ENCODE peak calls at places on chromosomes 16 and 17, in seven cellular contexts. D, P, W, U, F, Y and B are unnamed samples.

GRCh38 chr16:54093281-54093680 is 193.3 kb downstream of the IRX3 start:
- DNase-seq in W (no peak), Y (peak), P (peak), D (no peak), F (no peak), U (no peak), B (no peak)

GRCh38 chr17:70332356-70332755 is 163.0 kb downstream of the KCNJ2 start:
- DNase-seq in W (no peak), Y (no peak), P (no peak), U (no peak), F (no peak), D (no peak), B (no peak)

GRCh38 chr16:79993810-79994209 is 393.3 kb upstream of the MAF start:
- DNase-seq in W (no peak), F (no peak), Y (no peak), P (no peak), D (no peak), U (no peak), B (no peak)

GRCh38 chr16:1263591-1264216 is 7.8 kb downstream of the TPSD1 start:
- DNase-seq in Y (no peak), D (no peak), W (no peak), F (no peak), U (no peak), P (no peak), B (no peak)

GRCh38 chr17:39174907-39175694 is 9.1 kb upstream of the ARL5C start:
- DNase-seq in U (peak), W (peak), F (peak), Y (peak), D (peak), P (peak), B (peak)

GRCh38 chr17:33328129-33328528 is 35.0 kb upstream of the ASIC2 start:
- DNase-seq in D (no peak), Y (no peak), P (peak), U (no peak), W (no peak), F (peak), B (no peak)

GRCh38 chr16:19238386-19238785 is 47.1 kb upstream of the CLEC19A start:
- DNase-seq in F (no peak), Y (no peak), U (peak), W (no peak), D (no peak), P (no peak), B (no peak)

GRCh38 chr17:28901866-28902818 is 737 bp downstream of the DHRS13 start:
- DNase-seq in P (peak), U (peak), Y (peak), D (peak), F (no peak), W (no peak), B (peak)

GRCh38 chr17:58325289-58325726 is 3.3 kb downstream of the TSPOAP1 start:
- DNase-seq in U (no peak), P (no peak), W (no peak), Y (no peak), D (no peak), F (peak), B (no peak)

GRCh38 chr16:29825145-29826044 is 5.1 kb downstream of the MVP start:
- DNase-seq in W (peak), D (no peak), Y (peak), U (no peak), F (peak), P (peak), B (peak)

GRCh38 chr16:85201566-85201965 is 89.3 kb upstream of the CIBAR2 start:
- DNase-seq in U (no peak), Y (peak), D (no peak), W (no peak), P (no peak), F (no peak), B (no peak)

GRCh38 chr16:84450176-84450865 is 54.1 kb downstream of the MEAK7 start:
- DNase-seq in Y (no peak), D (no peak), P (no peak), W (no peak), U (no peak), F (peak), B (no peak)

GRCh38 chr16:3879887-3880564 is 487 bp downstream of the CREBBP start:
- DNase-seq in D (peak), F (peak), W (peak), Y (peak), U (peak), P (peak), B (peak)

GRCh38 chr16:53153130-53153529 is 98.3 kb downstream of the CHD9 start:
- DNase-seq in F (no peak), W (no peak), Y (no peak), D (no peak), P (no peak), U (no peak), B (no peak)

GRCh38 chr17:5499790-5500189 is 13.4 kb downstream of the MIS12 start:
- DNase-seq in D (no peak), F (peak), Y (no peak), W (no peak), P (no peak), U (no peak), B (no peak)

GRCh38 chr16:85220125-85220839 is 108.0 kb upstream of the CIBAR2 start:
- DNase-seq in P (peak), U (peak), Y (peak), D (peak), F (no peak), W (peak), B (peak)

GRCh38 chr16:64981568-64982281 is 140.1 kb downstream of the CDH11 start:
- DNase-seq in W (no peak), F (no peak), Y (no peak), U (no peak), D (no peak), P (no peak), B (no peak)

GRCh38 chr17:18966831-18967624 is 15.1 kb downstream of the SLC5A10 start:
- DNase-seq in D (no peak), P (peak), F (peak), W (no peak), U (no peak), Y (peak), B (no peak)

GRCh38 chr17:3020381-3020780 is 43.0 kb downstream of the OR1D5 start:
- DNase-seq in Y (no peak), U (no peak), F (no peak), D (no peak), P (no peak), W (peak), B (no peak)

GRCh38 chr17:55053855-55054254 is 85.3 kb downstream of the STXBP4 start:
- DNase-seq in Y (no peak), D (no peak), P (peak), F (no peak), W (no peak), U (no peak), B (no peak)

GRCh38 chr16:49488740-49489525 is 115.3 kb downstream of the C16orf78 start:
- DNase-seq in P (no peak), F (no peak), D (no peak), Y (no peak), W (peak), U (no peak), B (no peak)

GRCh38 chr17:6075050-6075449 is 4.9 kb downstream of the WSCD1 start:
- DNase-seq in D (no peak), P (no peak), Y (no peak), F (no peak), U (no peak), W (peak), B (no peak)

GRCh38 chr16:5633845-5634440 is 536.3 kb upstream of the EEF2KMT start:
- DNase-seq in D (no peak), Y (peak), U (no peak), F (no peak), W (no peak), P (peak), B (no peak)

GRCh38 chr17:47847341-47848197 is 3.4 kb downstream of the SP6 start:
- DNase-seq in F (peak), P (no peak), D (no peak), Y (no peak), W (no peak), U (no peak), B (no peak)

GRCh38 chr17:10471853-10472252 is 2.5 kb upstream of the MYH4 start:
- DNase-seq in W (no peak), P (peak), U (no peak), F (no peak), D (no peak), Y (no peak), B (no peak)

GRCh38 chr17:39591958-39592954 is 15.5 kb downstream of the NEUROD2 start:
- DNase-seq in Y (peak), D (peak), P (peak), F (peak), W (no peak), U (no peak), B (no peak)

GRCh38 chr16:72068930-72069329 is 5.9 kb downstream of the HPR start:
- DNase-seq in W (no peak), P (no peak), Y (no peak), D (no peak), F (no peak), U (no peak), B (no peak)

GRCh38 chr17:36082062-36082461 is 7.9 kb downstream of the CCL3 start:
- DNase-seq in D (no peak), F (no peak), Y (no peak), U (no peak), W (no peak), P (no peak), B (no peak)
- H3K27ac ChIP-seq in D (no peak), F (no peak), Y (no peak), U (no peak), W (no peak), P (no peak), B (no peak)

DNA sequence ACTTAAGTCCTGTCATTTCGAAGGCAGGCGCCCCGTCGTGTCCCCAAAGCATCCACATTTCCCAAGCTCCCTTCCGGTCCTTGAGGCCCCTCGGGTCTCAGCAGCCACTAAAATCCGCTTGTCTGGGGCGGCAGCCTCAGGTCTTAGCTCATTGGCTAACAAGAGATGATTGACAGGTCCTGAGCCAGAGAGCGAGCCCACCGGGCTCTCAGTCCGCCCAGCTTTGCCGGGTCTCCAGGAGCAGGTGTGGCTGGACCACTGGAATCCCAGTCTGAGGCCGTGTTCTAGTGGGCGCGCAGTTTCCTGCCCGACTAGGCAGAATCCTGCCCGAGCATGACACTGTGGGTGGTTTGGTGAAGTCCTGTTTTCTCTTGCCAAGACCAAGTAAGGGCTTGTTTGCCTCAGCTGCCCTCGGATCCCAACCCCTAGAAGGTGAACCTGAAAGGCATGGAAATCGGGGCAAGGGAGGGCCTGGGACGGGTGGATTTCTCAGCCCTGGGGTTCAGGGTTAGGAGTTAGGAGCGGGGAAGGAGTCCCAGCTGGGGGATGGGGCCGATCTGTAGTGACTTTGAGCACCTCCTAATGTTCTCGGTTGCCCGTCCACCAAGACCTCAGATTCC is 42.8 kb downstream of the MRC2 start:
- DNase-seq in F (peak), P (no peak), U (no peak), W (peak), Y (no peak), D (no peak), B (no peak)
- H3K27ac ChIP-seq in F (no peak), P (no peak), U (no peak), W (no peak), Y (no peak), D (no peak), B (no peak)

GRCh38 chr17:76452102-76452645 is 778 bp downstream of the UBE2O start:
- DNase-seq in D (no peak), P (no peak), U (no peak), Y (no peak), F (no peak), W (no peak), B (no peak)
- H3K27ac ChIP-seq in D (no peak), P (peak), U (no peak), Y (peak), F (peak), W (peak), B (peak)

GRCh38 chr16:87597324-87597830 is 4.9 kb upstream of the JPH3 start:
- DNase-seq in U (no peak), P (no peak), F (no peak), Y (no peak), D (no peak), W (no peak), B (no peak)

GRCh38 chr16:87593710-87594258 is 8.5 kb upstream of the JPH3 start:
- DNase-seq in W (no peak), U (no peak), P (no peak), Y (no peak), F (no peak), D (no peak), B (no peak)

GRCh38 chr16:87592018-87592712 is 10.1 kb upstream of the JPH3 start:
- DNase-seq in P (no peak), Y (no peak), D (no peak), F (no peak), W (no peak), U (no peak), B (no peak)

GRCh38 chr16:87598431-87598830 is 3.9 kb upstream of the JPH3 start:
- DNase-seq in U (no peak), D (no peak), F (no peak), P (no peak), W (no peak), Y (peak), B (no peak)

GRCh38 chr16:87595712-87596111 is 6.6 kb upstream of the JPH3 start:
- DNase-seq in D (no peak), P (no peak), U (no peak), W (no peak), F (no peak), Y (no peak), B (no peak)
- H3K27ac ChIP-seq in D (no peak), P (no peak), U (no peak), W (no peak), F (no peak), Y (no peak), B (no peak)

GRCh38 chr17:43211480-43212402 is at the start of gene TMEM106A:
- DNase-seq in D (peak), P (peak), Y (peak), W (peak), U (peak), F (peak), B (peak)

GRCh38 chr17:43210576-43210975 is 1.1 kb upstream of the TMEM106A start:
- DNase-seq in F (no peak), D (no peak), U (no peak), Y (no peak), P (no peak), W (no peak), B (no peak)

GRCh38 chr17:43213545-43213944 is 1.9 kb downstream of the TMEM106A start:
- DNase-seq in U (no peak), D (no peak), F (no peak), Y (no peak), W (no peak), P (no peak), B (no peak)

GRCh38 chr17:43211123-43211479 is 574 bp upstream of the TMEM106A start:
- DNase-seq in W (no peak), P (no peak), U (no peak), Y (no peak), D (no peak), F (no peak), B (no peak)

DNA sequence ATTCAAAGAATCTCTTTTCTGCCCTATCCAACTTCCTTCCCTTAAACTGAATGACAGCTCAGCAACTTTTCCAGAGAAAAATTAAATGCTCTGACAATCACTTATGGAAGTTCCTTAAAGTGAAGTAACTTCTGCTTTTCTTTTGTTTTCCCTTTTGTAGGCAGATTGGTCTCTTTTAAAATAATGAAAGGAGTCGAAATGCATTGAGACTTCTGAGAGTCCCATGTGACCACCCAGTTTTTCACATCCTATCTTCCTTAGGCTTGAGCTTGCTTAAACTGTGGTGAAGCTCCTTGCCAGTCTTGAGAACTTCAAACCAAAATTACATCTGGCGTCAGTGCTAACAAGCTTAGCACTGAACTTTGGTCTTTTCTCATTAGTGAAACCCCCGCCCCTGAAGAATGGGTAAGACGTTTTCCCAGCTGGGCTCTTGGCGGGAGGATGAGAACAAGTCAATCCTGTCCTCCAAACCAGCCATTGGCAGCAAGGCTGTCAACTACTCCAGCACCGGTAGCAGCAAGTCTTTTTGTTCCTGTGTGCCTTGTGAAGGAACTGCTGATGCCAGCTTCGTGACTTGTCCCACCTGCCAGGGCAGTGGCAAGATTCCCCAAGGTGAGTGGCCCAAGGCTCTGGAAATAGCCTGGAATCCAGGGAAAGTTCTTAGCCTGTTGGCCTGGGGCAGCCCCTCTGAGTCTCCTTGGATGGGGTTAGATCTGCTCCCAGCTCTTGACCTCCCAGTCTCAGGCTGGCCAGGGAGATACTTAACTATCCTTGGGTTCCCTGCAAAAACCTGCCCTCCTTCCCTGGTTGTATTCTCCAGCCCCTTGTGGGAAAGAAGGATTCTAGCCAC is 1.2 kb downstream of the TMEM106A start:
- DNase-seq in W (no peak), D (peak), U (no peak), Y (peak), F (no peak), P (no peak), B (no peak)
- H3K27ac ChIP-seq in W (no peak), D (peak), U (peak), Y (peak), F (no peak), P (peak), B (peak)